ENCODE peak calls at places on chromosomes 3 and 15, in five cellular contexts. D is HCT116, R is epithelial cell of esophagus, P is Calu3, Y is H1. W is an unnamed sample.

GRCh38 chr3:66989860-66990696 is 8.0 kb upstream of the KBTBD8 start:
- DNase-seq in D (peak; percentile 29), R (no peak), P (no peak), Y (no peak), W (no peak)

GRCh38 chr15:71685420-71685993 is 124.8 kb upstream of the NR2E3 start:
- DNase-seq in D (no peak), R (no peak), P (no peak), Y (no peak), W (no peak)

GRCh38 chr3:31142139-31142538 is 247.7 kb upstream of the GADL1 start:
- DNase-seq in D (no peak), R (peak; percentile 42), P (peak; percentile 11), Y (no peak), W (no peak)

GRCh38 chr3:189806171-189806951 is 175.2 kb downstream of the TP63 start:
- DNase-seq in D (no peak), R (no peak), P (no peak), Y (no peak), W (no peak)

GRCh38 chr15:83698294-83698693 is 44.4 kb downstream of the ADAMTSL3 start:
- DNase-seq in D (no peak), R (peak; percentile 59), P (no peak), Y (no peak), W (no peak)

GRCh38 chr3:13347390-13347966 is 72.6 kb downstream of the NUP210 start:
- DNase-seq in D (no peak), R (no peak), P (no peak), Y (no peak), W (no peak)

GRCh38 chr3:103181175-103181574 is 746.4 kb downstream of the ZPLD1 start:
- DNase-seq in D (no peak), R (peak; percentile 67), P (no peak), Y (no peak), W (no peak)

GRCh38 chr15:60130398-60130797 is 126.3 kb downstream of the FOXB1 start:
- DNase-seq in D (no peak), R (no peak), P (no peak), Y (no peak), W (no peak)

GRCh38 chr3:56889131-56889530 is 87.4 kb upstream of the ARHGEF3 start:
- DNase-seq in D (no peak), R (no peak), P (no peak), Y (no peak), W (no peak)

GRCh38 chr15:83107841-83108181 is 366 bp downstream of the TM6SF1 start:
- DNase-seq in D (no peak), R (no peak), P (no peak), Y (no peak), W (no peak)

GRCh38 chr15:57064033-57064432 is 145.6 kb downstream of the TCF12 start:
- DNase-seq in D (no peak), R (no peak), P (no peak), Y (no peak), W (no peak)

GRCh38 chr3:178238179-178238578 is 298.1 kb upstream of the KCNMB2 start:
- DNase-seq in D (no peak), R (peak; percentile 3), P (no peak), Y (peak; percentile 13), W (no peak)

GRCh38 chr15:59953392-59953883 is 50.7 kb upstream of the FOXB1 start:
- DNase-seq in D (no peak), R (no peak), P (peak; percentile 51), Y (no peak), W (no peak)

GRCh38 chr3:37766220-37766605 is 95.5 kb upstream of the CTDSPL start:
- DNase-seq in D (no peak), R (no peak), P (no peak), Y (no peak), W (no peak)

GRCh38 chr15:90711842-90712241 is 5.3 kb upstream of the BLM start:
- DNase-seq in D (no peak), R (no peak), P (no peak), Y (no peak), W (no peak)

GRCh38 chr3:128447561-128448013 is 19.1 kb downstream of the DNAJB8 start:
- DNase-seq in D (no peak), R (no peak), P (no peak), Y (no peak), W (no peak)

GRCh38 chr3:116188231-116188785 is 257.0 kb downstream of the LSAMP start:
- DNase-seq in D (no peak), R (peak; percentile 37), P (no peak), Y (no peak), W (no peak)

GRCh38 chr15:74373056-74373650 is 5.7 kb upstream of the CYP11A1 start:
- DNase-seq in D (no peak), R (no peak), P (no peak), Y (no peak), W (no peak)

GRCh38 chr3:32685604-32686185 is 707 bp downstream of the CNOT10 start:
- DNase-seq in D (no peak), R (peak; percentile 29), P (no peak), Y (no peak), W (no peak)

GRCh38 chr3:126499401-126499800 is 18.2 kb downstream of the UROC1 start:
- DNase-seq in D (no peak), R (no peak), P (no peak), Y (no peak), W (no peak)

GRCh38 chr15:75598361-75598760 is 19.2 kb upstream of the PTPN9 start:
- DNase-seq in D (no peak), R (no peak), P (no peak), Y (no peak), W (no peak)

GRCh38 chr3:11010406-11011165 is 18.0 kb downstream of the SLC6A1 start:
- DNase-seq in D (no peak), R (no peak), P (no peak), Y (no peak), W (no peak)

GRCh38 chr3:28836199-28836598 is 444.7 kb upstream of the RBMS3 start:
- DNase-seq in D (no peak), R (peak; percentile 29), P (no peak), Y (no peak), W (no peak)

GRCh38 chr3:174862666-174863065 is 3.5 kb downstream of the NAALADL2 start:
- DNase-seq in D (no peak), R (no peak), P (no peak), Y (no peak), W (no peak)

GRCh38 chr3:197002701-197003454 is 26.7 kb downstream of the MELTF start:
- DNase-seq in D (peak; percentile 51), R (peak; percentile 91), P (peak; percentile 91), Y (no peak), W (peak; percentile 93)

GRCh38 chr3:66136597-66136996 is 84.2 kb upstream of the SLC25A26 start:
- DNase-seq in D (no peak), R (no peak), P (no peak), Y (no peak), W (no peak)

GRCh38 chr15:78988361-78988911 is 43.6 kb upstream of the CTSH start:
- DNase-seq in D (peak; percentile 54), R (peak; percentile 98), P (peak; percentile 92), Y (no peak), W (peak; percentile 93)

GRCh38 chr3:192487032-192487431 is 240.3 kb downstream of the FGF12 start:
- DNase-seq in D (no peak), R (no peak), P (no peak), Y (no peak), W (no peak)

GRCh38 chr3:143482106-143483088 is 362.8 kb downstream of the CHST2 start:
- DNase-seq in D (no peak), R (peak; percentile 21), P (peak; percentile 28), Y (no peak), W (no peak)

GRCh38 chr3:22729981-22730380 is 473.1 kb upstream of the UBE2E2 start:
- DNase-seq in D (no peak), R (peak; percentile 48), P (peak; percentile 4), Y (no peak), W (no peak)
- TF ChIP-seq CTCF in D (peak; percentile 11), R (peak; percentile 54), P (no peak), Y (no peak), W (peak; percentile 59)

DNA sequence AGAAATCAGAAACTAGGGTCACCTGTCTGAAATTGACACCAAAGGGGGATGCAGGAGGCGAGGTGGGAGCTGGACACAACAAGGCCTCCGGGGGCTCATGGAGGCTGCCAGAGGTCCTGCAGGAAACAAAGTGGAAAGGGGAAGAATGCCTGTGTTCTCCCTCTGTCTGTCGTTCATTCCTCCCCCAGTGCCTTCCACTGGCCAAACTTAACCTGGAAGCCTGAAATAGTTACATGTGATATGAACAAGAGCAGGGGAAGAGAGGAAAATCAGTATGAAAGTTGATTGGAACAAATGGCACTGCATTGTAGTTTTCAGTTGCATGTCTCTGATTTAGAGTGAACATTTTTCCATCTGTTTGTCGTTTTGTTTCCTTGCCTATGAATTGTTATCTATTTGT is 502.0 kb upstream of the CFAP20DC start:
- DNase-seq in D (no peak), R (no peak), P (no peak), Y (no peak), W (no peak)
- TF ChIP-seq CTCF in D (no peak), R (no peak), P (no peak), Y (no peak), W (no peak)

GRCh38 chr3:153354641-153355040 is 192.6 kb downstream of the RAP2B start:
- DNase-seq in D (no peak), R (no peak), P (no peak), Y (no peak), W (no peak)
- TF ChIP-seq CTCF in D (no peak), R (no peak), P (no peak), Y (no peak), W (no peak)

DNA sequence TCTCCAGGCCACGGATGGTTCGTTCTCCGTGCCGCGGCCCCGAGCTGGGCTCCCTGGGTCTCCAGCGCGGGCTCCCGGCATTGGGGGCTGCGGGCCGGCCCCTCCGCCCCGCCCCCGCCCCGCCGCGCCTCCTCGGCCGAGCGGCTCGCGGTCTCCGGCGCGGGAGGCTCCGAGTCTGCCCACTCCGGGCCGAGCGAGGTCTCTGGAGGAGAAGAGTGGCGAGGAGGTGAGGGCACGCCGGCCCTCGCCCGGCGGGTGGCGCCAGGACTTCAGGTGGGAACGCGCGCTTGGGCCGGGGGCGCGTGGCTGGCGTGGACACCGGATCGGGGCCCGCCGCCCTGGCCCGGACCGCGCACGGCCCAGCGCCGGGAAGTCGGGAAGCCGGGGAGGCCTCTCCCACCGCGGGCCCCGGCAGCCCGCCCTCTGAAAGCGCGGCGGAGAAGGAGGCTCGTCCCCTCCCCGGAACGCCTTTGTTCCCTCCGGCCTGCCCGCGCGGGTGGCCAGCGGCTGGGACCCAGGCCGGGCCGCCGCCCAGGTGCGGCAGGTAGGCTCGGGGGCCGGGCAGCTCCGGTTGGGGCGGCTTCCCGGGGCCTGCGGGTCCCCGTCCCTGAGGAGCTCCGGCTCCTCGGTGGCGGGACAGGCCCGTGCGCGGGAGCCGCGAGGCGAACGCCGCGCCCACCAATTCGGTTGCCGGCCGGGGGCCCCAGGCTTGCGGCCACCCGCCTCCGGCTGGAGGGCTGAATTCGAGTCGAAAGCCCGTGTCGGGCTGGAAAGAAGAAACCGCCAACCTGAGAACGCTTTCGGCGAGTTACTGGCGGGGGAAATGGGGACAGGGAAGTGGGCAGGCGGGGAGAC is 1.1 kb downstream of the B3GNT5 start:
- DNase-seq in D (no peak), R (no peak), P (peak; percentile 78), Y (no peak), W (no peak)
- TF ChIP-seq CTCF in D (no peak), R (no peak), P (peak; percentile 22), Y (no peak), W (peak; percentile 37)

DNA sequence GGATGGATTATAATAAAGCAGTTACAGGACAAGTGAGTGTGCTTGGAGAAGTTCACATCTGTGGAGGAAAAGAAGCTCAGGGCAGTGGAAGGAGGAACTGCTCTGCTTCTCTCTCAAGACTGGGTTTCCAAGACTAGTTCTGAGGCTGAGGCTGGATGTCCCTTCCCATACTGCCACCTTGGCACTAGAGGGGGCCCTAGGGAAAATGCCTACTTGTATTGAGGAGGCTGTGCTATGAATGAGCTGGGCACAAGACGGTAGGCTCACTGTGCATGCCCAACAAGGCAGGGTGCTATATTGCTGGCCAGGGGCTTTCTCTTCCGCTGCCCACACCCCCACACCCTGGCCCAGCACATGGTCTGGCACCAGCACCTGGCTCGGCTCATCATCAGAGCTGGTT is 65.2 kb downstream of the SLCO2A1 start:
- DNase-seq in D (peak; percentile 19), R (peak; percentile 14), P (peak; percentile 60), Y (no peak), W (no peak)
- TF ChIP-seq CTCF in D (peak; percentile 61), R (peak; percentile 7), P (peak; percentile 50), Y (peak; percentile 45), W (no peak)

W was measured in osteocyte.